ENCODE peak calls at places on chromosomes 12 and 14, in nine cellular contexts. B, T, M, X, F, K, E, I and S are unnamed samples.

GRCh38 chr12:110818511-110818910 is 28.3 kb upstream of the CCDC63 start:
- DNase-seq in B (no peak), M (no peak), I (no peak), E (no peak), T (no peak), X (no peak), F (no peak), K (no peak), S (no peak)

GRCh38 chr12:27695556-27696292 is 523 bp upstream of the REP15 start:
- DNase-seq in I (no peak), K (no peak), T (no peak), M (no peak), X (no peak), B (no peak), F (no peak), E (no peak), S (no peak)

GRCh38 chr14:91255026-91255695 is 10.7 kb upstream of the GPR68 start:
- DNase-seq in M (no peak), B (no peak), T (no peak), K (no peak), I (no peak), X (no peak), F (no peak), E (no peak), S (no peak)

GRCh38 chr12:122894173-122895121 is 1.5 kb downstream of the VPS37B start:
- DNase-seq in I (peak), F (peak), K (no peak), E (peak), M (no peak), B (no peak), T (no peak), X (no peak), S (no peak)

GRCh38 chr12:102740157-102741032 is 176.6 kb downstream of the PAH start:
- DNase-seq in K (no peak), F (no peak), I (peak), M (no peak), T (no peak), X (peak), B (peak), E (no peak), S (no peak)

GRCh38 chr12:54166543-54167499 is 22.0 kb downstream of the SMUG1 start:
- DNase-seq in E (peak), T (no peak), B (no peak), I (no peak), K (no peak), F (no peak), X (no peak), M (no peak), S (no peak)

GRCh38 chr12:63845726-63846125 is 1.2 kb downstream of the SRGAP1 start:
- DNase-seq in T (no peak), M (no peak), B (no peak), X (peak), E (no peak), K (no peak), F (no peak), I (peak), S (no peak)

GRCh38 chr12:66859751-66860440 is 181.0 kb upstream of the GRIP1 start:
- DNase-seq in B (no peak), X (peak), F (no peak), M (no peak), K (no peak), E (no peak), T (no peak), I (peak), S (no peak)

GRCh38 chr12:28130625-28131598 is 59.3 kb upstream of the CCDC91 start:
- DNase-seq in I (peak), T (peak), F (peak), B (no peak), X (peak), M (peak), E (no peak), K (peak), S (peak)

GRCh38 chr14:105141486-105142281 is 26.9 kb downstream of the JAG2 start:
- DNase-seq in K (peak), F (no peak), B (no peak), T (no peak), E (peak), I (no peak), X (no peak), M (peak), S (no peak)

GRCh38 chr14:101859916-101860315 is 98.4 kb downstream of the PPP2R5C start:
- DNase-seq in T (no peak), X (no peak), F (no peak), B (no peak), M (no peak), K (no peak), I (no peak), E (no peak), S (no peak)

GRCh38 chr14:71618047-71618446 is 314.2 kb upstream of the RGS6 start:
- DNase-seq in F (no peak), B (no peak), K (no peak), E (no peak), T (no peak), X (no peak), I (no peak), M (no peak), S (no peak)

GRCh38 chr12:93514853-93515252 is 47.5 kb downstream of the MRPL42 start:
- DNase-seq in F (no peak), X (no peak), T (no peak), K (no peak), M (no peak), B (no peak), I (peak), E (no peak), S (no peak)

GRCh38 chr12:11863988-11864387 is 206.8 kb upstream of the BCL2L14 start:
- DNase-seq in B (no peak), T (no peak), F (peak), I (no peak), E (no peak), X (no peak), K (no peak), M (no peak), S (no peak)

GRCh38 chr12:22014783-22015144 is 31.3 kb upstream of the CMAS start:
- DNase-seq in F (no peak), X (no peak), M (no peak), B (no peak), I (no peak), K (no peak), T (no peak), E (no peak), S (no peak)

GRCh38 chr12:102298022-102298421 is 100.4 kb upstream of the PMCH start:
- DNase-seq in T (no peak), X (peak), B (no peak), E (no peak), F (no peak), I (peak), K (no peak), M (no peak), S (no peak)

GRCh38 chr12:1059162-1059561 is 68.1 kb downstream of the ERC1 start:
- DNase-seq in M (no peak), B (no peak), F (no peak), E (no peak), T (no peak), X (no peak), I (no peak), K (no peak), S (no peak)

GRCh38 chr12:52050116-52050770 is 999 bp upstream of the NR4A1 start:
- DNase-seq in X (no peak), F (no peak), I (peak), K (no peak), M (no peak), T (no peak), E (peak), B (no peak), S (peak)

GRCh38 chr14:89336338-89336737 is 80.7 kb downstream of the FOXN3 start:
- DNase-seq in T (no peak), I (no peak), M (no peak), X (no peak), K (no peak), F (no peak), E (no peak), B (no peak), S (no peak)

GRCh38 chr12:41636658-41637057 is 448.5 kb downstream of the PDZRN4 start:
- DNase-seq in X (no peak), I (no peak), F (no peak), T (no peak), B (no peak), E (no peak), K (no peak), M (no peak), S (no peak)

GRCh38 chr12:89875809-89876208 is 167.2 kb upstream of the ATP2B1 start:
- DNase-seq in X (no peak), B (no peak), M (no peak), E (no peak), T (no peak), K (no peak), I (no peak), F (no peak), S (no peak)

GRCh38 chr12:132723764-132724140 is 13.1 kb downstream of the PGAM5 start:
- DNase-seq in T (no peak), B (no peak), M (no peak), I (no peak), E (no peak), K (no peak), X (no peak), F (no peak), S (no peak)

GRCh38 chr14:98994571-98994970 is 277.4 kb downstream of the BCL11B start:
- DNase-seq in M (no peak), E (no peak), F (no peak), K (no peak), I (no peak), X (no peak), T (no peak), B (no peak), S (no peak)

GRCh38 chr12:53952871-53953734 is 1.6 kb upstream of the HOXC12 start:
- DNase-seq in B (peak), E (no peak), T (no peak), K (peak), X (peak), I (no peak), M (no peak), F (no peak), S (no peak)

GRCh38 chr12:94134226-94134795 is 14.1 kb upstream of the PLXNC1 start:
- DNase-seq in F (peak), K (no peak), B (peak), E (no peak), T (no peak), X (peak), M (no peak), I (peak), S (no peak)

GRCh38 chr14:70257526-70257925 is 68.8 kb upstream of the SLC8A3 start:
- DNase-seq in E (no peak), X (peak), B (peak), I (peak), T (no peak), F (no peak), M (no peak), K (no peak), S (no peak)

GRCh38 chr12:11973396-11973795 is 97.3 kb upstream of the BCL2L14 start:
- DNase-seq in I (no peak), F (no peak), X (no peak), E (no peak), T (no peak), K (no peak), B (no peak), M (no peak), S (no peak)

GRCh38 chr12:22238211-22238610 is 96.3 kb downstream of the ST8SIA1 start:
- DNase-seq in X (no peak), F (no peak), M (no peak), T (no peak), B (no peak), K (no peak), E (no peak), I (no peak), S (no peak)

GRCh38 chr12:130803707-130804106 is 35.3 kb downstream of the STX2 start:
- DNase-seq in X (no peak), M (no peak), F (no peak), I (no peak), T (no peak), K (no peak), E (no peak), B (no peak), S (no peak)

GRCh38 chr12:105385141-105385540 is 54.6 kb downstream of the C12orf75 start:
- DNase-seq in F (no peak), B (no peak), X (no peak), T (no peak), M (no peak), I (peak), E (no peak), K (no peak), S (no peak)

GRCh38 chr14:83251402-83251801 is 1717.7 kb upstream of the SEL1L start:
- DNase-seq in M (no peak), X (peak), I (no peak), K (no peak), F (no peak), T (no peak), B (no peak), E (no peak), S (no peak)

GRCh38 chr12:65279387-65280112 is 1.1 kb downstream of the MSRB3 start:
- DNase-seq in K (no peak), E (no peak), I (no peak), T (no peak), X (no peak), F (no peak), B (no peak), M (no peak), S (no peak)

GRCh38 chr12:121570467-121571283 is 10.1 kb downstream of the KDM2B start:
- DNase-seq in B (no peak), E (no peak), X (no peak), F (no peak), I (no peak), M (no peak), T (no peak), K (no peak), S (no peak)

GRCh38 chr12:25670076-25671055 is 117.3 kb upstream of the LMNTD1 start:
- DNase-seq in K (no peak), E (no peak), B (no peak), M (no peak), F (no peak), T (no peak), I (peak), X (peak), S (no peak)

GRCh38 chr14:55500219-55500701 is 59.8 kb upstream of the TBPL2 start:
- DNase-seq in F (no peak), T (no peak), I (no peak), E (no peak), X (no peak), M (no peak), K (no peak), B (no peak), S (no peak)
- H3K4me3 ChIP-seq in F (no peak), T (no peak), I (no peak), E (no peak), X (no peak), M (no peak), K (no peak), B (no peak), S (no peak)

GRCh38 chr14:61539631-61540030 is 155.7 kb upstream of the HIF1A start:
- DNase-seq in K (no peak), B (no peak), T (no peak), E (no peak), X (no peak), I (no peak), M (no peak), F (no peak), S (no peak)
- H3K27ac ChIP-seq in K (no peak), B (no peak), T (no peak), E (no peak), X (no peak), I (no peak), M (no peak), F (no peak), S (no peak)

DNA sequence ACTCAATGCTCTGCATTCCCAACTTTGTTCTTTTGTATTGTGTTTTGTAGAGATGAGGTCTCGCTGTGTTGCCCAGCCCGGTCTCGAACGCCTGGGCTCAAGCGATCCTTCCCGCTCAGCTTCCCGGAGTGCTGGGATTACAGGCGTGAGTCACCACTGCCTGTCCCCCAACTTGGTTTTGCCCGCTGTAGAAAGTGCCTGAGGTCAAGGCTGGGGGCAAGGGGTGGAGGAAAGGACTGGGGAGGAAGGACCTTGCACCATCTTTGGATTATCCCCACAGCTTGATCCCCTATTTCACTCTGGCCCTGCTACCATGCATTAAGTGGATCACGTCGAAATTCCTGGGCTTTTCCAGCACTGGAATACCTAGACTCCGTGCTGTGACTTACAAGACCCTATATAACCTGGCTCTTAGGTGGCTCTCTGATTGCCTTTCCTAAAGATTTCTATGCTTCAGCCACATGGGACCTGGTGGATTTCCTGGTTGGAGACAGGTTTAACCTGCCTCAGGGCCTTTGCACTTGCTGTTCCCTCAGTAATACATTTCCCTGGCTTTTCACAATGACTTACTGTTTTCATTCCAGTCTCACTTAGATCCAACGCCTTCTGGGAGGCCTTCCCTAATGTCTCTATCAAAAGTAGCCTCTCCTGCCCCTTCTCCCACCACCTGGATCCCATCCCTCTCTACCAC is 608 bp upstream of the PIANP start:
- DNase-seq in X (no peak), K (peak), M (no peak), B (no peak), I (no peak), F (no peak), E (no peak), T (no peak), S (no peak)
- H3K4me3 ChIP-seq in X (no peak), K (no peak), M (peak), B (no peak), I (peak), F (no peak), E (no peak), T (peak), S (peak)

GRCh38 chr12:59911516-59911915 is 315.7 kb downstream of the SLC16A7 start:
- DNase-seq in F (no peak), I (no peak), M (no peak), E (no peak), X (no peak), T (no peak), K (no peak), B (no peak), S (no peak)

DNA sequence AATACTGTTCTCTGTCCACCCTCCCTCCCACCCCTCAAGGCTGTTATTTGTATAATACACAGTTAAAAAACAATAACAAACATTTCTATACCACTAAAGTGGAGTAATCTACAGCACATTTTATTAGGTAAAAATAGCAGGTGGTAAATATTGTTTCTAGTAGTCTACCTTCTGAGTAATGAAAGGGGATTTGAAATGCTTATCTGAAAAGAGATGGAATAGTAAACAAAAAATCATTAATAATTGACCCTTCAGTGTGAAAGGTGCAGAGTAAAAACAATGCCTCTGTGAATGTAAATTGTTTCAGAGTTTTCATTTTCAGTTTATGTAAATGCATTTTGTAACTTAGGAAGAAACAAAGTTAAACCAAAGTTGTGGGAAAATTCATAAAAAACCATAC is 321.2 kb downstream of the SLC16A7 start:
- DNase-seq in F (no peak), B (no peak), X (no peak), M (no peak), T (no peak), I (no peak), E (no peak), K (no peak), S (no peak)
- H3K27ac ChIP-seq in F (no peak), B (no peak), X (no peak), M (no peak), T (no peak), I (no peak), E (no peak), K (no peak), S (no peak)

GRCh38 chr14:21527320-21527679 is 1.2 kb upstream of the SALL2 start:
- DNase-seq in I (no peak), K (no peak), B (no peak), T (no peak), M (no peak), X (no peak), F (no peak), E (no peak), S (no peak)
- H3K4me3 ChIP-seq in I (no peak), K (no peak), B (no peak), T (no peak), M (no peak), X (no peak), F (no peak), E (peak), S (no peak)

GRCh38 chr14:61753631-61754030 is 8.6 kb upstream of the SNAPC1 start:
- DNase-seq in B (no peak), X (no peak), T (no peak), E (no peak), M (no peak), F (no peak), I (no peak), K (no peak), S (no peak)

GRCh38 chr14:61749867-61750266 is 12.4 kb upstream of the SNAPC1 start:
- DNase-seq in X (no peak), K (no peak), I (no peak), M (no peak), T (no peak), E (no peak), B (no peak), F (no peak), S (no peak)

GRCh38 chr14:61752626-61753025 is 9.6 kb upstream of the SNAPC1 start:
- DNase-seq in X (peak), K (no peak), T (no peak), B (no peak), F (no peak), M (no peak), I (no peak), E (no peak), S (no peak)

GRCh38 chr14:61750708-61751474 is 11.3 kb upstream of the SNAPC1 start:
- DNase-seq in E (peak), M (peak), B (peak), F (peak), T (peak), K (peak), X (peak), I (peak), S (peak)

GRCh38 chr14:61751475-61751989 is 10.7 kb upstream of the SNAPC1 start:
- DNase-seq in X (no peak), T (no peak), M (no peak), B (no peak), F (no peak), K (no peak), E (no peak), I (no peak), S (no peak)
- H3K27ac ChIP-seq in X (no peak), T (peak), M (peak), B (peak), F (peak), K (peak), E (peak), I (peak), S (peak)